ENCODE peak calls at places on chromosome 14, in eight cellular contexts. Z is AG04450, A is IMR-90, H is RWPE1, G is ovary, W is WTC11, U is cardiac muscle cell, I is GM20000. B is an unnamed sample.

GRCh38 chr14:58625438-58625837 is 12.3 kb upstream of the DACT1 start:
- DNase-seq in Z (no peak), A (no peak), H (no peak), G (no peak), W (no peak), U (no peak), I (no peak), B (no peak)

GRCh38 chr14:58794993-58795762 is 157.4 kb downstream of the DACT1 start:
- DNase-seq in Z (no peak), A (no peak), H (no peak), G (no peak), W (no peak), U (no peak), I (no peak), B (no peak)

GRCh38 chr14:29584992-29585391 is 342.7 kb downstream of the PRKD1 start:
- DNase-seq in Z (peak), A (peak), H (no peak), G (peak), W (peak), U (peak), I (no peak), B (peak)

GRCh38 chr14:58465425-58465824 is 37.9 kb downstream of the KIAA0586 start:
- DNase-seq in Z (peak), A (peak), H (peak), G (no peak), W (no peak), U (peak), I (no peak), B (no peak)

GRCh38 chr14:46250113-46250703 is 401.4 kb downstream of the RPL10L start:
- DNase-seq in Z (no peak), A (no peak), H (peak), G (no peak), W (no peak), U (peak), I (no peak), B (no peak)

GRCh38 chr14:29805415-29806123 is 122.1 kb downstream of the PRKD1 start:
- DNase-seq in Z (peak), A (peak), H (peak), G (peak), W (no peak), U (peak), I (no peak), B (no peak)

GRCh38 chr14:100246809-100247428 is 8.0 kb downstream of the YY1 start:
- DNase-seq in Z (no peak), A (peak), H (peak), G (no peak), W (no peak), U (peak), I (no peak), B (no peak)

GRCh38 chr14:20350280-20350679 is 6.8 kb downstream of the PARP2 start:
- DNase-seq in Z (no peak), A (peak), H (no peak), G (no peak), W (no peak), U (no peak), I (no peak), B (no peak)

GRCh38 chr14:90454041-90455000 is 57.5 kb downstream of the CALM1 start:
- DNase-seq in Z (peak), A (peak), H (peak), G (peak), W (peak), U (peak), I (no peak), B (peak)

GRCh38 chr14:97726661-97727060 is 929.5 kb downstream of the VRK1 start:
- DNase-seq in Z (no peak), A (no peak), H (no peak), G (no peak), W (no peak), U (no peak), I (no peak), B (no peak)

GRCh38 chr14:71242237-71242748 is 335.0 kb downstream of the PCNX1 start:
- DNase-seq in Z (no peak), A (peak), H (no peak), G (no peak), W (no peak), U (peak), I (no peak), B (no peak)

GRCh38 chr14:69719501-69719951 is 47.4 kb upstream of the SRSF5 start:
- DNase-seq in Z (peak), A (peak), H (peak), G (peak), W (peak), U (peak), I (no peak), B (peak)

GRCh38 chr14:71403673-71404072 is 496.4 kb downstream of the PCNX1 start:
- DNase-seq in Z (no peak), A (peak), H (peak), G (no peak), W (no peak), U (peak), I (peak), B (no peak)

GRCh38 chr14:23284654-23285529 is 1.0 kb downstream of the HOMEZ start:
- DNase-seq in Z (no peak), A (peak), H (peak), G (no peak), W (no peak), U (peak), I (peak), B (no peak)

GRCh38 chr14:23281247-23281646 is 4.7 kb downstream of the HOMEZ start:
- DNase-seq in Z (no peak), A (no peak), H (no peak), G (no peak), W (no peak), U (no peak), I (no peak), B (no peak)

GRCh38 chr14:23285530-23286019 is 357 bp downstream of the HOMEZ start:
- DNase-seq in Z (no peak), A (no peak), H (peak), G (no peak), W (no peak), U (no peak), I (no peak), B (no peak)

GRCh38 chr14:23286904-23287479 is 1.1 kb upstream of the HOMEZ start:
- DNase-seq in Z (no peak), A (no peak), H (no peak), G (no peak), W (no peak), U (peak), I (no peak), B (no peak)

DNA sequence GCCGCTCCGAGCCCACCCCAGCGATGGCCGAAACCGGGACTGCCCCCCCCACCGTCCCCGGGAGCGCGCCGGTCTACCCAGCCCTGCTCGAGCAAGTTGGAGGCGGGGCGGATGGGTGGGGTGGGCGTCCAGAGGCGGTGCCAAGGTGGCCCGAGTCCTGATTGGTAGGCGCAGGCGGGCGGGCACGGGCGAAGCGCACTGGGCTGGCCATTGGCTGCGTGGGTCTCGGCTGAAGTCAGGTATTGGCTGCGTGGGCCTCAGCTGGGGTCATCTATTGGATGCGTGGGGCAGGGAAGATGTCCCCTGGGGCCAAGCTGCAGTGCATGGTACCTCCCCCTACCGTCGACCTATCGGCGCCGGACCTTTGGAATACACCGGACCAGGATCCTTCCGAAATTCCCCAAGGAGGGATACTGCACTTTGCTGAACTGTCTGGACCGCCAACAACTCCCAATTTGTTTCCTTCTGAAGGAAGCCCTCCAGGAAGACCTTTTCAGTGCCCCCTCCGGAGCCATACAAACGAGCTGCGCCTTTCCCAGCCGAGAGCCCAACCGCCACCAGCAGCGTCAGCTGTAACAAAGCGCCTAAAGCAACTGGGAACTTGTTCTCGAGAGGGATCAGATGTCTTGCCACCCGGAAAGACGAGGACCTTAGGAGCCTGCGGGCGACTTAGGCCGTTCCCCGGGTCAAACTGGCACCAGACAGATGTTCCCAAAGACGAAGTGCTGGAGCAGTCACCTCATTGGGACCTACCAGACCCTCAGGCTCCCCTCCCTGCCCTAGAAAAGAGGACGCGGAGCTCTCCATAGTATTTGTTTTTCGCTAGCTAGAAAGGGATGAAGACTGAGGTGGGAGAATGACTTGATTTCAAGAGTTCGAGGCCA is at the start of gene HOMEZ:
- DNase-seq in Z (peak), A (peak), H (peak), G (peak), W (peak), U (peak), I (peak), B (peak)
- TF ChIP-seq CTCF in Z (peak), A (peak), H (no peak), G (peak), W (no peak), U (peak), I (no peak), B (no peak)

DNA sequence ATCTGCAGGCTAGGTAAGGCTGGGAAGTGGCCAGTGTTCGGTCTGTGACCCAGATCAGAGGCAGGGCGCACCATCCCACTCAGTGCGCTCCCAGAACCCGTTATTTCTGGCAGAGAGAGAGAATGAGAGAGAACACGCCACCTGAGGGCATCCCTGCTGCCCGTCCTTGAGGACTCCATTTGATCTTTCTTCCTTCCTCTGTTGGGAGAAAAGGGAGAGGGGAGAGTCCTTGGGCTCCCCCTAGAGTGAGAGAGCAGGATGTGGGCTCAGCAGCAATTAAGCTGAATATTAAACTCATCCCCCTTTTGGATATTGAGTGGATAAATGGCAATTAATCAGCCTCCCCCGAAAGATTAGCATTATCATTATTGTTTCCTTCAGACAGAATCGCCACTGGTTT is 70.6 kb downstream of the IFT43 start:
- DNase-seq in Z (no peak), A (peak), H (peak), G (no peak), W (peak), U (peak), I (no peak), B (no peak)
- TF ChIP-seq CTCF in Z (peak), A (peak), H (peak), G (no peak), W (no peak), U (peak), I (no peak), B (no peak)

GRCh38 chr14:92481386-92481785 is 32.2 kb upstream of the RIN3 start:
- DNase-seq in Z (no peak), A (peak), H (no peak), G (no peak), W (no peak), U (peak), I (no peak), B (no peak)
- TF ChIP-seq CTCF in Z (peak), A (peak), H (no peak), G (no peak), W (no peak), U (peak), I (no peak), B (no peak)

DNA sequence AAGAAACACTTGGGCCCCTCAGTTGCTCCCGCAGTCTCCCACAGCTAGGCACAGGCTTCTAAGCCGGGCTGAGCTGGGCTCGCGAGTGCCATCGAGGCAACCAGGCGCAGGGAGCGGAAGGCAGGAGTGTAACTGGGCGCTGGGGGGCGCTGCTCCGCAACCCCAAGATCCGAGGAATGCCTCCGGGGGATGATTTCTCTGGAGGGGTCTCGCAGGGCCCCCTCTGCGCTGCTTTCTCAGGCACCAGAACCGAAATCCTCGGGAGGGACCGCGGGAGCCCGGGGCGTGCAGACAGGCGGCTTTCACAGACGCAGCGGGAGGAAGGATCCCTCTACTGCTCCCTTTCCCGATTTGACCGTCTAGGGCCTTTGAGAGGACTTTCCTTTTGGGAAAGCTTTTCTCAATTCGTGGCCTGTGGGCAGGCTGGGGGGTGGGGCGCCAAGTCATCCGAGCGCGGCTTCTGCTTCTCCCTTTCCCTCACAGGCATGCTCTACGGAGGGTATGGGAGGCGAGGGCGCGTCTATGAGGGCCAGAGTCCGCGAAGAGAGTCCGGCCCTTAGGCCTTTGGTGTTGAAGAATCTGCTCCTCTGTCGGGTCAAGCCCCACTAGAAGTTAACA is 4.3 kb upstream of the NKX2-1 start:
- DNase-seq in Z (no peak), A (no peak), H (no peak), G (no peak), W (peak), U (no peak), I (no peak), B (peak)
- TF ChIP-seq CTCF in Z (no peak), A (no peak), H (no peak), G (no peak), W (peak), U (no peak), I (no peak), B (peak)